ENCODE peak calls at places on chromosomes 3 and 15, in four cellular contexts. X is T-helper 9 cell; Q is stimulated activated CD4-positive, alpha-beta T cell treated with anti-CD3 and anti-CD28 coated beads, Interleukin-1b, Interleukin-23, amount 100 ng/mL, for 24 hours; W is EH. F is an unnamed sample.

GRCh38 chr15:100457201-100457600 is 71.5 kb downstream of the CERS3 start:
- DNase-seq in X (no peak), Q (no peak), W (no peak), F (no peak)

GRCh38 chr15:33675246-33675645 is 293.1 kb upstream of the CHRM5 start:
- DNase-seq in X (no peak), Q (no peak), W (peak), F (no peak)

GRCh38 chr3:42174679-42175660 is 83.8 kb downstream of the TRAK1 start:
- DNase-seq in X (no peak), Q (no peak), W (no peak), F (no peak)

GRCh38 chr15:83210619-83211018 is 3.0 kb upstream of the HDGFL3 start:
- DNase-seq in X (no peak), Q (no peak), W (peak), F (no peak)

GRCh38 chr15:76987896-76988860 is 6.7 kb upstream of the PSTPIP1 start:
- DNase-seq in X (no peak), Q (peak), W (no peak), F (no peak)

GRCh38 chr3:119330181-119330580 is 36.0 kb downstream of the ARHGAP31 start:
- DNase-seq in X (no peak), Q (no peak), W (no peak), F (no peak)

GRCh38 chr15:48402778-48403177 is 71.5 kb downstream of the DUT start:
- DNase-seq in X (no peak), Q (no peak), W (no peak), F (no peak)

GRCh38 chr15:98966036-98966787 is 41.4 kb downstream of the PGPEP1L start:
- DNase-seq in X (no peak), Q (no peak), W (peak), F (no peak)

GRCh38 chr15:75109021-75109690 is 85.8 kb downstream of the PPCDC start:
- DNase-seq in X (no peak), Q (no peak), W (no peak), F (no peak)

GRCh38 chr15:51341366-51342248 is at the start of gene GLDN:
- DNase-seq in X (no peak), Q (no peak), W (no peak), F (peak)

GRCh38 chr3:108208831-108209230 is 13.4 kb downstream of the IFT57 start:
- DNase-seq in X (no peak), Q (no peak), W (no peak), F (no peak)

GRCh38 chr15:59376735-59377134 is 4.1 kb upstream of the MYO1E start:
- DNase-seq in X (no peak), Q (no peak), W (peak), F (no peak)

GRCh38 chr3:105387122-105387751 is 20.5 kb downstream of the ALCAM start:
- DNase-seq in X (no peak), Q (no peak), W (peak), F (no peak)

GRCh38 chr3:2810723-2811122 is 299.5 kb downstream of the IL5RA start:
- DNase-seq in X (no peak), Q (no peak), W (no peak), F (no peak)

GRCh38 chr15:40871749-40872617 is 2.1 kb downstream of the RHOV start:
- DNase-seq in X (no peak), Q (no peak), W (no peak), F (peak)

GRCh38 chr15:49692514-49693090 is 71.8 kb downstream of the DTWD1 start:
- DNase-seq in X (no peak), Q (no peak), W (peak), F (no peak)

GRCh38 chr3:98972155-98972554 is 70.7 kb upstream of the DCBLD2 start:
- DNase-seq in X (no peak), Q (no peak), W (peak), F (no peak)

GRCh38 chr15:41858756-41859155 is 20.1 kb downstream of the PLA2G4B start:
- DNase-seq in X (no peak), Q (no peak), W (no peak), F (no peak)

GRCh38 chr15:101070024-101070423 is 150.9 kb downstream of the LRRK1 start:
- DNase-seq in X (no peak), Q (no peak), W (no peak), F (no peak)

GRCh38 chr15:63339006-63339766 is 42.5 kb downstream of the CA12 start:
- DNase-seq in X (no peak), Q (no peak), W (no peak), F (no peak)

GRCh38 chr15:99054025-99054387 is 46.4 kb upstream of the PGPEP1L start:
- DNase-seq in X (no peak), Q (no peak), W (peak), F (no peak)

GRCh38 chr3:197023241-197023997 is 6.2 kb downstream of the MELTF start:
- DNase-seq in X (no peak), Q (no peak), W (no peak), F (no peak)

GRCh38 chr3:154430014-154430413 is at the start of gene GPR149:
- DNase-seq in X (no peak), Q (no peak), W (no peak), F (no peak)

GRCh38 chr3:185688808-185689207 is 102.7 kb downstream of the SENP2 start:
- DNase-seq in X (no peak), Q (no peak), W (peak), F (peak)

GRCh38 chr3:43691120-43692002 is 623 bp downstream of the ABHD5 start:
- DNase-seq in X (peak), Q (peak), W (peak), F (peak)

GRCh38 chr3:124592658-124593441 is 137.4 kb upstream of the UMPS start:
- DNase-seq in X (no peak), Q (no peak), W (no peak), F (peak)

GRCh38 chr3:104269771-104270170 is 1096.9 kb upstream of the ALCAM start:
- DNase-seq in X (no peak), Q (no peak), W (no peak), F (no peak)

GRCh38 chr15:43529587-43530345 is 12.4 kb downstream of the MAP1A start:
- DNase-seq in X (no peak), Q (no peak), W (no peak), F (no peak)

GRCh38 chr15:43977072-43977884 is 150.5 kb downstream of the WDR76 start:
- DNase-seq in X (no peak), Q (no peak), W (no peak), F (no peak)

GRCh38 chr15:37298271-37298670 is 197.9 kb upstream of the MEIS2 start:
- DNase-seq in X (no peak), Q (no peak), W (no peak), F (no peak)

GRCh38 chr3:192917508-192918274 is at the start of gene MB21D2:
- DNase-seq in X (peak), Q (peak), W (peak), F (peak)

GRCh38 chr3:79001255-79001654 is 766.5 kb downstream of the ROBO1 start:
- DNase-seq in X (no peak), Q (no peak), W (no peak), F (no peak)

GRCh38 chr3:131454501-131454900 is 48.3 kb downstream of the MRPL3 start:
- DNase-seq in X (no peak), Q (no peak), W (peak), F (no peak)

GRCh38 chr3:158771982-158772381 is 29.9 kb upstream of the MFSD1 start:
- DNase-seq in X (no peak), Q (no peak), W (no peak), F (no peak)

GRCh38 chr3:66618066-66618465 is 117.2 kb upstream of the LRIG1 start:
- DNase-seq in X (no peak), Q (no peak), W (peak), F (no peak)